ENCODE peak calls at places on chromosomes 2 and 18, in four cellular contexts. One of them, this sample, is unnamed.

GRCh38 chr2:223414646-223415045 is 187.5 kb downstream of the SCG2 start:
- DNase-seq in HepG2: no peak
- DNase-seq in K562: no peak
- DNase-seq in HCT116: no peak
- DNase-seq in this sample: no peak

GRCh38 chr2:27655155-27655951 is 8.1 kb downstream of the SUPT7L start:
- DNase-seq in HCT116: no peak
- DNase-seq in K562: no peak
- DNase-seq in HepG2: no peak
- DNase-seq in this sample: no peak

GRCh38 chr2:142682528-142682927 is 194.9 kb upstream of the KYNU start:
- DNase-seq in K562: no peak
- DNase-seq in HepG2: peak
- DNase-seq in HCT116: peak
- DNase-seq in this sample: no peak

GRCh38 chr2:81195774-81196382 is 891.3 kb upstream of the LRRTM1 start:
- DNase-seq in HepG2: no peak
- DNase-seq in HCT116: no peak
- DNase-seq in K562: no peak
- DNase-seq in this sample: no peak

GRCh38 chr2:170524828-170525565 is 190.1 kb upstream of the SP5 start:
- DNase-seq in HCT116: no peak
- DNase-seq in K562: no peak
- DNase-seq in HepG2: no peak
- DNase-seq in this sample: no peak

GRCh38 chr2:235647836-235648235 is 154.0 kb downstream of the AGAP1 start:
- DNase-seq in HCT116: no peak
- DNase-seq in K562: no peak
- DNase-seq in HepG2: no peak
- DNase-seq in this sample: no peak

GRCh38 chr2:54468643-54469042 is 12.5 kb downstream of the SPTBN1 start:
- DNase-seq in HepG2: no peak
- DNase-seq in HCT116: no peak
- DNase-seq in K562: no peak
- DNase-seq in this sample: no peak

GRCh38 chr18:27546991-27547390 is 361.9 kb upstream of the CHST9 start:
- DNase-seq in K562: no peak
- DNase-seq in HCT116: no peak
- DNase-seq in HepG2: no peak
- DNase-seq in this sample: no peak

GRCh38 chr2:240296611-240297552 is 138.6 kb upstream of the GPC1 start:
- DNase-seq in K562: no peak
- DNase-seq in HCT116: no peak
- DNase-seq in HepG2: no peak
- DNase-seq in this sample: no peak

GRCh38 chr2:231970461-231970860 is 8.9 kb downstream of the DIS3L2 start:
- DNase-seq in K562: no peak
- DNase-seq in HepG2: no peak
- DNase-seq in HCT116: no peak
- DNase-seq in this sample: no peak

GRCh38 chr2:54981409-54981808 is 68.8 kb downstream of the RTN4 start:
- DNase-seq in HepG2: no peak
- DNase-seq in HCT116: no peak
- DNase-seq in K562: no peak
- DNase-seq in this sample: no peak

GRCh38 chr2:55616509-55617159 is 788 bp downstream of the PPP4R3B start:
- DNase-seq in HepG2: peak
- DNase-seq in HCT116: no peak
- DNase-seq in K562: peak
- DNase-seq in this sample: no peak

GRCh38 chr2:217977840-217978535 is 24.8 kb downstream of the TNS1 start:
- DNase-seq in HepG2: no peak
- DNase-seq in HCT116: no peak
- DNase-seq in K562: no peak
- DNase-seq in this sample: no peak

GRCh38 chr2:113278812-113279139 is at the start of gene PAX8:
- DNase-seq in K562: no peak
- DNase-seq in HCT116: no peak
- DNase-seq in HepG2: no peak
- DNase-seq in this sample: no peak

GRCh38 chr2:111694690-111695089 is 189.3 kb downstream of the ANAPC1 start:
- DNase-seq in K562: no peak
- DNase-seq in HCT116: no peak
- DNase-seq in HepG2: no peak
- DNase-seq in this sample: no peak

DNA sequence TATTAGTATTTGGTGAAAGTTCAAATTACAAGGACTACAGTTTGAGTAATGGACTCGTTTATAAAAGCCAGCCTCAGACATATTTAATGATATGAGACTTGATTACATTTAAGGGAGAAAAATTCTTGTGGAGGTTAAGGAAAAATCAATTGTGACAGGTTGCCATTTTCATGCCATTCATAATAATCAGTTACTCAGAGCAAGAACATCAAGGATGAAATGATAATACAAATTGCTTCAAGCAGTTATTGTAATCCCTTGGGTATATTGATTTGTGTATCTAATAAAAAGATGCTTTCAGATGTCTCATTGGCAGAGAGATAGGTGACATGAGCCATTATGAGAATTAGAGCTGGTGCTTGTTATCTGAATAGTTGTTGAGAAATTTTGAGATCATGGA is 153.6 kb downstream of the ATP9B start:
- DNase-seq in HCT116: no peak
- DNase-seq in K562: no peak
- DNase-seq in HepG2: no peak
- DNase-seq in this sample: no peak
- TF ChIP-seq TCF7L2 in HCT116: no peak
- TF ChIP-seq TCF7L2 in K562: no peak
- TF ChIP-seq TCF7L2 in HepG2: no peak
- TF ChIP-seq TCF7L2 in this sample: no peak

GRCh38 chr18:79644006-79644665 is 35.5 kb upstream of the CTDP1 start:
- DNase-seq in HepG2: peak
- DNase-seq in HCT116: peak
- DNase-seq in K562: peak
- DNase-seq in this sample: peak
- TF ChIP-seq REST in HepG2: no peak
- TF ChIP-seq REST in HCT116: no peak
- TF ChIP-seq REST in K562: no peak
- TF ChIP-seq REST in this sample: peak

GRCh38 chr2:101983928-101984327 is 7.8 kb upstream of the IL1R2 start:
- DNase-seq in K562: no peak
- DNase-seq in HCT116: no peak
- DNase-seq in HepG2: peak
- DNase-seq in this sample: no peak
- TF ChIP-seq CTCF in K562: no peak
- TF ChIP-seq CTCF in HCT116: peak
- TF ChIP-seq CTCF in HepG2: peak
- TF ChIP-seq CTCF in this sample: no peak

DNA sequence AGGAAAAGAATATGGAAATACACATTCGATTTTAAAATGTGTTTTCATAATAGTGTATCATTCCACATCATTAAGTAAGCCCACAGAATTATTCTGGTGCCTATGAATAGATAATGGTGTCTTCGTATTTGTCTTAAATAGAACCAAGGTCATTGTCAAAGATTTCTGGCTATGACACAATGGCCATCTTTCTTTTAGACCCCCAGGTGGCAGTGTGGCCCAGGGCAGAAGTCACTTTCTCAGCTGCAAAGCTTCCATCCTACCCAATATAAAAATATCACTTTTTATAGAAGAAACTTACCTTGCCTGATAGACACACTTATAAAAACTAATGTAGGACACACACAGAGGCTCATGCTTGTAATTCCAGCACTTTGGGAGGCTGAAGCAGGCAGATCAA is 57.5 kb downstream of the ZRANB3 start:
- DNase-seq in HepG2: peak
- DNase-seq in HCT116: no peak
- DNase-seq in K562: peak
- DNase-seq in this sample: peak
- TF ChIP-seq TCF7L2 in HepG2: no peak
- TF ChIP-seq TCF7L2 in HCT116: no peak
- TF ChIP-seq TCF7L2 in K562: no peak
- TF ChIP-seq TCF7L2 in this sample: no peak

DNA sequence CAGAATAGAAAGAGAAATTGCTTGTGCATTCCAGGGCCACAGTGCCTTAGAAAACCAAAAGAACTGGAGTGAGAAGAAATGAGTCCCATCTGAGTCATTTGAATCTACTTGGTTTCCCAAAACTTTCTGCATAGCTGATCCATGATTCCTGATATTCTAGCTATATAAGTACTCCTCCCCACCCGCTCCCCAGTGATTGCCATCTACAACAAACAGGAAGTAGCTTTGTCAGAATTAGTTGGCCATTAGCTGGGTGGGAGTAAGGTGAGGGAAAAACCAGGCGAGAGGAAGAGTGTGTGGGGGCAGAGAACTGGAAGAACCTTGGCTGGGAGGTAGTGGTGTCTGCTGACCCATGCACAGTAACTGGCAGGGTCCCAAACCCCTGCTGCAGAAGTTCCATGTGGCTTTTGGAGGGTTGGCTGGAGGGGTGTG is 122.1 kb downstream of the ACAA2 start:
- DNase-seq in HCT116: peak
- DNase-seq in HepG2: no peak
- DNase-seq in K562: no peak
- DNase-seq in this sample: peak
- TF ChIP-seq REST in HCT116: no peak
- TF ChIP-seq REST in HepG2: no peak
- TF ChIP-seq REST in K562: no peak
- TF ChIP-seq REST in this sample: no peak